ENCODE peak calls at places on chromosome 22, in seven cellular contexts. One of them, this sample, is unnamed.

GRCh38 chr22:47322854-47323253 is 560.4 kb downstream of the TBC1D22A start:
- DNase-seq in A549: no peak
- DNase-seq in mucosa of descending colon: no peak
- DNase-seq in Peyer's patch: no peak
- DNase-seq in endodermal cell: no peak
- DNase-seq in astrocyte of the cerebellum: no peak
- DNase-seq in upper lobe of right lung: no peak
- DNase-seq in this sample: no peak

GRCh38 chr22:39703890-39704658 is 133.5 kb downstream of the CACNA1I start:
- DNase-seq in A549: no peak
- DNase-seq in mucosa of descending colon: peak
- DNase-seq in Peyer's patch: no peak
- DNase-seq in endodermal cell: no peak
- DNase-seq in astrocyte of the cerebellum: no peak
- DNase-seq in upper lobe of right lung: no peak
- DNase-seq in this sample: no peak

GRCh38 chr22:50302564-50302963 is 4.9 kb downstream of the PLXNB2 start:
- DNase-seq in A549: no peak
- DNase-seq in mucosa of descending colon: no peak
- DNase-seq in Peyer's patch: no peak
- DNase-seq in endodermal cell: no peak
- DNase-seq in astrocyte of the cerebellum: no peak
- DNase-seq in upper lobe of right lung: no peak
- DNase-seq in this sample: no peak

GRCh38 chr22:25472382-25472781 is 92.1 kb upstream of the GRK3 start:
- DNase-seq in A549: no peak
- DNase-seq in mucosa of descending colon: no peak
- DNase-seq in Peyer's patch: no peak
- DNase-seq in endodermal cell: no peak
- DNase-seq in astrocyte of the cerebellum: no peak
- DNase-seq in upper lobe of right lung: no peak
- DNase-seq in this sample: no peak

GRCh38 chr22:43399338-43399979 is 12.4 kb upstream of the MPPED1 start:
- DNase-seq in A549: no peak
- DNase-seq in mucosa of descending colon: peak
- DNase-seq in Peyer's patch: no peak
- DNase-seq in endodermal cell: no peak
- DNase-seq in astrocyte of the cerebellum: no peak
- DNase-seq in upper lobe of right lung: no peak
- DNase-seq in this sample: no peak

GRCh38 chr22:29689872-29690213 is 30.0 kb upstream of the CABP7 start:
- DNase-seq in A549: peak
- DNase-seq in mucosa of descending colon: peak
- DNase-seq in Peyer's patch: peak
- DNase-seq in endodermal cell: peak
- DNase-seq in astrocyte of the cerebellum: peak
- DNase-seq in upper lobe of right lung: peak
- DNase-seq in this sample: no peak

GRCh38 chr22:43449205-43449830 is 37.5 kb downstream of the MPPED1 start:
- DNase-seq in A549: no peak
- DNase-seq in mucosa of descending colon: no peak
- DNase-seq in Peyer's patch: no peak
- DNase-seq in endodermal cell: peak
- DNase-seq in astrocyte of the cerebellum: no peak
- DNase-seq in upper lobe of right lung: peak
- DNase-seq in this sample: no peak

GRCh38 chr22:36409911-36410756 is 22.4 kb upstream of the MYH9 start:
- DNase-seq in A549: no peak
- DNase-seq in mucosa of descending colon: peak
- DNase-seq in Peyer's patch: peak
- DNase-seq in endodermal cell: peak
- DNase-seq in astrocyte of the cerebellum: peak
- DNase-seq in upper lobe of right lung: peak
- DNase-seq in this sample: peak

GRCh38 chr22:32979606-32980005 is 78.6 kb downstream of the SYN3 start:
- DNase-seq in A549: no peak
- DNase-seq in mucosa of descending colon: no peak
- DNase-seq in Peyer's patch: no peak
- DNase-seq in endodermal cell: no peak
- DNase-seq in astrocyte of the cerebellum: no peak
- DNase-seq in upper lobe of right lung: no peak
- DNase-seq in this sample: no peak

GRCh38 chr22:37686002-37686982 is at the start of gene NOL12:
- DNase-seq in A549: peak
- DNase-seq in mucosa of descending colon: peak
- DNase-seq in Peyer's patch: peak
- DNase-seq in endodermal cell: peak
- DNase-seq in astrocyte of the cerebellum: peak
- DNase-seq in upper lobe of right lung: peak
- DNase-seq in this sample: peak

GRCh38 chr22:43956383-43956782 is 1.1 kb downstream of the SAMM50 start:
- DNase-seq in A549: no peak
- DNase-seq in mucosa of descending colon: no peak
- DNase-seq in Peyer's patch: no peak
- DNase-seq in endodermal cell: no peak
- DNase-seq in astrocyte of the cerebellum: no peak
- DNase-seq in upper lobe of right lung: no peak
- DNase-seq in this sample: no peak

GRCh38 chr22:35219012-35219411 is 38.3 kb upstream of the HMGXB4 start:
- DNase-seq in A549: peak
- DNase-seq in mucosa of descending colon: no peak
- DNase-seq in Peyer's patch: no peak
- DNase-seq in endodermal cell: peak
- DNase-seq in astrocyte of the cerebellum: no peak
- DNase-seq in upper lobe of right lung: no peak
- DNase-seq in this sample: no peak

GRCh38 chr22:33090836-33091235 is 32.7 kb upstream of the SYN3 start:
- DNase-seq in A549: no peak
- DNase-seq in mucosa of descending colon: no peak
- DNase-seq in Peyer's patch: no peak
- DNase-seq in endodermal cell: no peak
- DNase-seq in astrocyte of the cerebellum: no peak
- DNase-seq in upper lobe of right lung: no peak
- DNase-seq in this sample: no peak

GRCh38 chr22:32940736-32941135 is 117.4 kb downstream of the SYN3 start:
- DNase-seq in A549: no peak
- DNase-seq in mucosa of descending colon: no peak
- DNase-seq in Peyer's patch: no peak
- DNase-seq in endodermal cell: no peak
- DNase-seq in astrocyte of the cerebellum: no peak
- DNase-seq in upper lobe of right lung: no peak
- DNase-seq in this sample: no peak

GRCh38 chr22:50293441-50294318 is 13.8 kb downstream of the PLXNB2 start:
- DNase-seq in A549: peak
- DNase-seq in mucosa of descending colon: peak
- DNase-seq in Peyer's patch: no peak
- DNase-seq in endodermal cell: peak
- DNase-seq in astrocyte of the cerebellum: no peak
- DNase-seq in upper lobe of right lung: peak
- DNase-seq in this sample: no peak

GRCh38 chr22:30080805-30081204 is 541 bp downstream of the HORMAD2 start:
- DNase-seq in A549: no peak
- DNase-seq in mucosa of descending colon: no peak
- DNase-seq in Peyer's patch: no peak
- DNase-seq in endodermal cell: no peak
- DNase-seq in astrocyte of the cerebellum: no peak
- DNase-seq in upper lobe of right lung: no peak
- DNase-seq in this sample: no peak

GRCh38 chr22:31616315-31616980 is 45.6 kb downstream of the PISD start:
- DNase-seq in A549: no peak
- DNase-seq in mucosa of descending colon: peak
- DNase-seq in Peyer's patch: peak
- DNase-seq in endodermal cell: peak
- DNase-seq in astrocyte of the cerebellum: no peak
- DNase-seq in upper lobe of right lung: peak
- DNase-seq in this sample: no peak

GRCh38 chr22:29870574-29870973 is 12.4 kb upstream of the MTMR3 start:
- DNase-seq in A549: no peak
- DNase-seq in mucosa of descending colon: no peak
- DNase-seq in Peyer's patch: no peak
- DNase-seq in endodermal cell: no peak
- DNase-seq in astrocyte of the cerebellum: no peak
- DNase-seq in upper lobe of right lung: no peak
- DNase-seq in this sample: no peak

GRCh38 chr22:32318361-32318760 is 39.3 kb upstream of the RFPL3 start:
- DNase-seq in A549: no peak
- DNase-seq in mucosa of descending colon: no peak
- DNase-seq in Peyer's patch: peak
- DNase-seq in endodermal cell: peak
- DNase-seq in astrocyte of the cerebellum: no peak
- DNase-seq in upper lobe of right lung: no peak
- DNase-seq in this sample: no peak

GRCh38 chr22:31099841-31100761 is 7.3 kb downstream of the SELENOM start:
- DNase-seq in A549: no peak
- DNase-seq in mucosa of descending colon: no peak
- DNase-seq in Peyer's patch: no peak
- DNase-seq in endodermal cell: peak
- DNase-seq in astrocyte of the cerebellum: no peak
- DNase-seq in upper lobe of right lung: no peak
- DNase-seq in this sample: no peak

GRCh38 chr22:24284747-24285203 is 14.1 kb downstream of the SPECC1L start:
- DNase-seq in A549: no peak
- DNase-seq in mucosa of descending colon: no peak
- DNase-seq in Peyer's patch: no peak
- DNase-seq in endodermal cell: no peak
- DNase-seq in astrocyte of the cerebellum: no peak
- DNase-seq in upper lobe of right lung: no peak
- DNase-seq in this sample: no peak

DNA sequence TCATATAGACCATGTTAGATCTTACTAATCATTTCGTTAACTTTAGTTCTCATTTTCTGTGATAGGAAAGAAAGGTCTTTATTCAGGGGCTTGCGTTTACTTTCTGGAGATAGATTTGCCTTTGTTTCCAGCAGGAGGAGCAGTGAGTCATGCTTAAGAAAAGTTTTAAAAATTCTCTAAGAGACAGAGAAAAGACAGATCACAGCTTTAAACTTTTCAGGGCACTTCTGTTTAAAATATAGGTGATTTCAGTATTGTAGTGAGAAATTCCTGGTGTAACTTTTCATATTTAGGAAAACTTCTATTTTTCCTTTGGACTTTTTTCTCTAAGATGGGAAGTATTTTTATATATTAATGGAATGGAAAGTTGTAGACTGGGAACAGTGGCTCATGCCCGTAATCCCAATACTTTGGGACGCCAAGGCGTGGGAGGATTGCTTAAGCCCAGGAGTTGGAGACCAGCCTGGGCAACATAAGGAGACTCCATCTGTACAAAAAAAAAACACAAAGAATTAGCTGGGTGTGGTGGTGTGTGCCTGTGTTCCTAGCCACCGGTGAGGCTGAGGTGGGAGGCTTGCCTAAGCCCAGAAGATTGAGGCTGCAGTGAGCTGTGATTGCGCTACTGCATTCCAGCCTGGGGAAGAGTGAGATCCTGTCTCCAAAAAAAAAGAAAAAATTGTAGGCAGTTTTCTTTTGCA is 60.3 kb downstream of the ATXN10 start:
- DNase-seq in A549: peak
- DNase-seq in mucosa of descending colon: no peak
- DNase-seq in Peyer's patch: no peak
- DNase-seq in endodermal cell: no peak
- DNase-seq in astrocyte of the cerebellum: no peak
- DNase-seq in upper lobe of right lung: no peak
- DNase-seq in this sample: no peak
- TF ChIP-seq CTCF in A549: peak
- TF ChIP-seq CTCF in mucosa of descending colon: no peak
- TF ChIP-seq CTCF in Peyer's patch: no peak
- TF ChIP-seq CTCF in endodermal cell: peak
- TF ChIP-seq CTCF in astrocyte of the cerebellum: peak
- TF ChIP-seq CTCF in upper lobe of right lung: peak
- TF ChIP-seq CTCF in this sample: no peak

DNA sequence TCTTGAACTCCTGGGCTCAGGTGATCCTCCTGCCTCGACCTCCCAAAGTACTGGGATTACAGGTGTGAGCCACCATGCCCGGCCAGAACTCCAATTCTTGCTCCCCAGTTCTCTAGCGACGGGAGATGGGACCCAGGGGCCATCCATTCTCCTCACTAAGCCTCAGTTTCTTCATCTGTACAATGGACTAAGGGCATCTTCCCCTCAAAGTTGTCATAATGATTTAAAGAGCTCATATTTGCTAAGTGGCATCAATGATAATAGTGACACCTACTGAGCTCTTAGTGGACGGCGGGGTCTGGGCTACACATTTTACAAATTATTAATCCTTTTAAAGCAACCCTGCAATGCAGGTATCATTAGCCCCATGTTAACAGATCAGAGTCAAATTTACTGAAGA is 34.5 kb downstream of the KIAA0930 start:
- DNase-seq in A549: no peak
- DNase-seq in mucosa of descending colon: no peak
- DNase-seq in Peyer's patch: no peak
- DNase-seq in endodermal cell: no peak
- DNase-seq in astrocyte of the cerebellum: no peak
- DNase-seq in upper lobe of right lung: no peak
- DNase-seq in this sample: no peak
- TF ChIP-seq CTCF in A549: no peak
- TF ChIP-seq CTCF in mucosa of descending colon: no peak
- TF ChIP-seq CTCF in Peyer's patch: no peak
- TF ChIP-seq CTCF in endodermal cell: no peak
- TF ChIP-seq CTCF in astrocyte of the cerebellum: no peak
- TF ChIP-seq CTCF in upper lobe of right lung: no peak
- TF ChIP-seq CTCF in this sample: no peak

GRCh38 chr22:22817468-22818201 is 70.0 kb upstream of the IGLL5 start:
- DNase-seq in A549: no peak
- DNase-seq in mucosa of descending colon: no peak
- DNase-seq in Peyer's patch: no peak
- DNase-seq in endodermal cell: peak
- DNase-seq in astrocyte of the cerebellum: no peak
- DNase-seq in upper lobe of right lung: no peak
- DNase-seq in this sample: no peak
- TF ChIP-seq CTCF in A549: no peak
- TF ChIP-seq CTCF in mucosa of descending colon: no peak
- TF ChIP-seq CTCF in Peyer's patch: no peak
- TF ChIP-seq CTCF in endodermal cell: peak
- TF ChIP-seq CTCF in astrocyte of the cerebellum: no peak
- TF ChIP-seq CTCF in upper lobe of right lung: no peak
- TF ChIP-seq CTCF in this sample: no peak

DNA sequence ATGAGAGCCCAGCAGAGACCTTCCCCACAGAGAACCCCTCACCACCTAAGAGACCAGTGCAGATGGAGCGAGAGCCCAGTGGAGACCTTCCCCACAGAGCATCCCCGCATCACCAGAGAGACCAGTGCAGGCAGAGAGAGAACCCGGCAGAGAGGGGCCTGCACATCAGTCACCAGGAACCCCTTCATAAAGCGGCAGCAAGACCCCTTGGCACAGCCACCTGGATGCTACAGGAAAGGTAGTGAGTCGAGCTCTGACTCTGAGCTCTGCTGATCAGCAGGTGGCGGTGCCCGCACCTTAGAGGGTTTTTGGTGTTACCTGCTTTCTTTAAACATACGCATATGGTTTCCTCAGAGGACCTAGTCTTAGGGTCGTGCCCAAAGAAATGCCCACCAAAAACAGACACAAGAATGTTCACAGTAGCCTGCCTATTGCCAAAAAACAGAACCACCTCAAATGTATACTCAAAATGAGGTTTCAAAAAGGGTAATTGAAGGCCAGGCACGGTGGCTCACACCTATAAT is 678.7 kb downstream of the BRD1 start:
- DNase-seq in A549: no peak
- DNase-seq in mucosa of descending colon: no peak
- DNase-seq in Peyer's patch: no peak
- DNase-seq in endodermal cell: no peak
- DNase-seq in astrocyte of the cerebellum: no peak
- DNase-seq in upper lobe of right lung: no peak
- DNase-seq in this sample: no peak
- TF ChIP-seq CTCF in A549: no peak
- TF ChIP-seq CTCF in mucosa of descending colon: no peak
- TF ChIP-seq CTCF in Peyer's patch: no peak
- TF ChIP-seq CTCF in endodermal cell: peak
- TF ChIP-seq CTCF in astrocyte of the cerebellum: no peak
- TF ChIP-seq CTCF in upper lobe of right lung: no peak
- TF ChIP-seq CTCF in this sample: no peak